ENCODE peak calls at places on chromosome 16, in eight cellular contexts. W is CD8-positive, alpha-beta T cell; O is A673; S is AG04450; P is brain microvascular endothelial cell; K is fibroblast of the aortic adventitia; G is IMR-90; L is fibroblast of lung. C is an unnamed sample.

GRCh38 chr16:78180349-78180748 is 80.9 kb downstream of the WWOX start:
- DNase-seq in P (no peak), W (no peak), K (no peak), G (no peak), S (no peak), L (no peak), O (no peak), C (no peak)

GRCh38 chr16:5551909-5552308 is 454.3 kb upstream of the EEF2KMT start:
- DNase-seq in O (peak), P (no peak), L (no peak), G (no peak), W (no peak), S (no peak), K (no peak), C (no peak)

GRCh38 chr16:54489225-54489781 is 202.7 kb upstream of the IRX3 start:
- DNase-seq in O (no peak), S (no peak), L (no peak), W (no peak), P (no peak), G (no peak), K (no peak), C (no peak)

GRCh38 chr16:23124315-23124714 is 24.9 kb downstream of the USP31 start:
- DNase-seq in W (no peak), O (peak), K (peak), S (no peak), P (peak), G (peak), L (peak), C (no peak)

GRCh38 chr16:10314811-10315210 is 71.0 kb upstream of the ATF7IP2 start:
- DNase-seq in W (no peak), S (no peak), O (peak), P (peak), L (no peak), G (no peak), K (peak), C (no peak)

GRCh38 chr16:66898207-66898606 is 17.9 kb downstream of the PDP2 start:
- DNase-seq in O (no peak), K (peak), W (no peak), L (peak), G (peak), P (peak), S (no peak), C (no peak)

GRCh38 chr16:86726340-86726739 is 148.0 kb downstream of the FOXL1 start:
- DNase-seq in G (no peak), P (no peak), L (no peak), O (no peak), S (no peak), W (no peak), K (no peak), C (no peak)

GRCh38 chr16:58494981-58495860 is 4.7 kb upstream of the NDRG4 start:
- DNase-seq in W (no peak), P (peak), G (peak), L (peak), O (peak), S (peak), K (peak), C (peak)

GRCh38 chr16:47729701-47730100 is 268.6 kb downstream of the PHKB start:
- DNase-seq in P (no peak), S (no peak), G (no peak), O (no peak), L (no peak), W (no peak), K (no peak), C (no peak)

GRCh38 chr16:11232852-11233726 is 22.9 kb downstream of the SOCS1 start:
- DNase-seq in K (no peak), W (peak), S (no peak), L (no peak), P (no peak), O (no peak), G (no peak), C (no peak)

GRCh38 chr16:53620476-53620875 is 83.2 kb downstream of the RPGRIP1L start:
- DNase-seq in K (no peak), P (no peak), S (no peak), L (no peak), W (no peak), G (no peak), O (no peak), C (no peak)

GRCh38 chr16:13920510-13920818 is 510 bp downstream of the ERCC4 start:
- DNase-seq in W (no peak), P (no peak), G (no peak), K (no peak), S (no peak), L (no peak), O (no peak), C (no peak)

GRCh38 chr16:88452485-88453216 is 429 bp upstream of the ZFPM1 start:
- DNase-seq in P (peak), O (peak), S (peak), L (peak), W (peak), K (peak), G (peak), C (peak)

GRCh38 chr16:61957075-61957474 is 79.2 kb downstream of the CDH8 start:
- DNase-seq in L (no peak), G (no peak), O (no peak), W (no peak), K (no peak), S (no peak), P (no peak), C (no peak)

GRCh38 chr16:75385507-75386152 is 47.7 kb downstream of the CFDP1 start:
- DNase-seq in K (peak), O (peak), L (peak), S (peak), P (peak), W (no peak), G (peak), C (no peak)

GRCh38 chr16:17921357-17921978 is 415.1 kb downstream of the NPIPA8 start:
- DNase-seq in P (no peak), L (no peak), S (no peak), K (peak), G (no peak), W (peak), O (peak), C (peak)

GRCh38 chr16:57113042-57113453 is 20.7 kb downstream of the CPNE2 start:
- DNase-seq in P (peak), K (peak), G (peak), O (no peak), S (no peak), L (peak), W (no peak), C (no peak)

DNA sequence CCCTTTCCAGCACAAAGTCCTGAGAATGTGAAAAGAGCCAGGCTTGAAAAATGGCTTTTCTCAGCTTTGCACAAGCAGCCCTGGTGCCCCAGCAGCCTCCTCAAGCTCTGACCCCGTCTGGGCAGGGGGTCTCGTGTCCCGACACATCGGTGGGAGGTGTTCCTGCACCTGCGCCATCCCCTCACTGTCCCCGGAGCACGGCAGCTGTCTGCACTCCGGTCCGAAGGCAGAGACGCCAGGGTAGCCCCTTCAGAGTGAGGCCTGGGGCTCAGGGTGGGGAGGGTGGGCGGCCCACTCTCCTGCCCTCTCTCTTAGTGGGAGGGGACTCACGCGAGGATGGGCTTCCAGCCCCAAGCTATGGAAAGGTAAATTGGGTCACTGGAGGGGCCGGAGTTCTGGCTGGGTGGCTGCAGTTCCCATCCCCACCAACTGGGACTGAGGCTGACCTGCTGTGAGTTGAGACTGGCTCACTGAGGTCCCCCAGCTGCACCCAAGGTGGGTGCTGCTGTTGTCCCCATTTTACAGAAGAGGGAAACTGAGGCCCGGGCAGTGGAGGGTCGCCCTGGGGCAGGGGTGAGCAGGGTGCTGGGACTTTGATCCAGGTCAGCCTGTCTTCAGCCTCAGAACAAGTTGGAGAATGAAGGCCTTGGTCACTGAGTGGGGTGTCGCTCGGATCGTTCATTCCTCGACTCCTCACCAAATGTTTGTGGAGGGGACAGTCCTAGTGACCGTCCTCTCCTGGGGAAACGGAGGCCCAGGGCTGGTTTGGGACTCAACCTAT is 2.3 kb upstream of the BAIAP3 start:
- DNase-seq in G (no peak), L (no peak), S (no peak), K (no peak), P (no peak), O (no peak), W (no peak), C (no peak)
- TF ChIP-seq CTCF in G (no peak), L (no peak), S (no peak), K (no peak), P (peak), O (no peak), W (no peak), C (no peak)

GRCh38 chr16:85283305-85284050 is 171.2 kb upstream of the CIBAR2 start:
- DNase-seq in G (no peak), L (no peak), O (no peak), P (no peak), S (no peak), K (no peak), W (no peak), C (no peak)

GRCh38 chr16:85284138-85284897 is 172.0 kb upstream of the CIBAR2 start:
- DNase-seq in P (no peak), K (no peak), W (no peak), S (no peak), G (no peak), O (peak), L (no peak), C (peak)

GRCh38 chr16:85286066-85286712 is 173.9 kb upstream of the CIBAR2 start:
- DNase-seq in L (peak), S (peak), K (peak), G (peak), P (peak), O (no peak), W (no peak), C (no peak)

GRCh38 chr16:85286970-85287814 is 174.9 kb upstream of the CIBAR2 start:
- DNase-seq in P (peak), S (no peak), O (no peak), L (peak), W (no peak), G (peak), K (no peak), C (peak)

GRCh38 chr16:85285681-85286065 is 173.4 kb upstream of the CIBAR2 start:
- DNase-seq in L (peak), O (no peak), P (no peak), K (no peak), G (no peak), W (no peak), S (no peak), C (no peak)
- TF ChIP-seq CTCF in L (no peak), O (no peak), P (no peak), K (no peak), G (no peak), W (no peak), S (no peak), C (no peak)

GRCh38 chr16:65661451-65661850 is 539.6 kb upstream of the CDH11 start:
- DNase-seq in G (no peak), L (no peak), K (no peak), O (no peak), S (no peak), P (no peak), W (no peak), C (no peak)

GRCh38 chr16:65662236-65662635 is 540.4 kb upstream of the CDH11 start:
- DNase-seq in G (no peak), W (no peak), O (no peak), P (no peak), S (no peak), K (no peak), L (no peak), C (no peak)

GRCh38 chr16:65663774-65664173 is 541.9 kb upstream of the CDH11 start:
- DNase-seq in L (no peak), O (no peak), W (no peak), G (no peak), P (no peak), K (no peak), S (no peak), C (no peak)

GRCh38 chr16:65666132-65666869 is 544.4 kb upstream of the CDH11 start:
- DNase-seq in L (no peak), W (no peak), K (no peak), S (no peak), O (no peak), P (no peak), G (no peak), C (no peak)

DNA sequence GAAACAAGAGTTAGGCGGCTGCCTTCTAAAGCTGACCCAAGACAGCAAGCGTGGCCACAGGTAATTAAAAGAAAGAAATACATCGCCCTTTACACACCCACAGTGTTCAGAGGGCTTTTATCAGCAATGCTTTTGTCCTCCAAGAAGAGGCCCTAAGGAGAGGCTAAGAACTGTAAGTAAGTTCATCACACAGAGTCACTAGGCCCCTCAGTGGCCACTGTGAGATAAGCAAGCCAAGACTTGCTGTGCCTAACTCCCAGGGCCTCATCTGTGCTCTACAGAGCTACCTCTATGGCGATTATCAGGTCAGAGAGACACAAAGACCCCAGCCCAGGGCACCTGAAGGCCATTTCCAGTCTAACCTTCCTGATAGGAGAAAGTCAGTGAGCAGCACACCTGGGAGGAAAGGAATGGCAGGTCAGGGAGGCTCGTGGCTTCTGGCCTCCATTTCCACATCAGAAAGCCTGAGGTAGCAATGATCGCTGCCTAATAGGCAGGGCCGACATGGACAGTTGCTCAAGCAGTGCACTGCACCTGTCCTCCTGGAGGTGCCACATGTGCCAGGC is 545.2 kb upstream of the CDH11 start:
- DNase-seq in P (peak), W (no peak), K (peak), S (no peak), G (peak), L (peak), O (peak), C (no peak)
- TF ChIP-seq CTCF in P (peak), W (no peak), K (peak), S (peak), G (no peak), L (no peak), O (peak), C (peak)

DNA sequence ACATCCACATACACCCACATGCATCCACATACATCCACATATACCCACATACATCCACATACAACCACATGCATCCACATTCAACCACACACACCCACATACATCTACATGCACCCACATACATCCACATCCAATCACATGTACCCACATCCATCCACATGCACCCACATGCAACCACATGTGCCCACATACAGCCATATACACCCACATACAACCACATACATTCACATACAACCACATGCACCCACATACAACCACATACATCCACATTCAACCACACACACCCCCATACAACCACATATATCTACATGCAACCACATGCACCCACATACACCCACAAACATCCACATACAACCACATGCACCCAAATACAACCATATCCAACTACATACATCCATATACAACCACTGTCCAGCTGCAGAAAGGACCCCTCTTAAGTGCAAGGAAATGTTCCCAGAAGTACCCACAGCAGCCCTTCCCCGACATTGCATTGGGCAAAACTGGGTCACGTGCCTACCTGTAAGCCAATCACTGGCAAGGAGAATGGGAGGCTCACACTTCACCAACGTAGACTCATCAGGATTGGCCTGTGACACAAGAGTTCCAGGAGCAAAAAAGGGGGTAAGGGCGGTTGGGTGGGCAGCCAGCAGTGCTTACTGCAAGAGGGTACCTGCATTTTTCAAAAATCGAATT is 18.1 kb downstream of the CALB2 start:
- DNase-seq in S (no peak), O (no peak), W (no peak), L (no peak), G (no peak), K (no peak), P (no peak), C (no peak)
- TF ChIP-seq CTCF in S (no peak), O (no peak), W (no peak), L (no peak), G (no peak), K (no peak), P (no peak), C (no peak)

DNA sequence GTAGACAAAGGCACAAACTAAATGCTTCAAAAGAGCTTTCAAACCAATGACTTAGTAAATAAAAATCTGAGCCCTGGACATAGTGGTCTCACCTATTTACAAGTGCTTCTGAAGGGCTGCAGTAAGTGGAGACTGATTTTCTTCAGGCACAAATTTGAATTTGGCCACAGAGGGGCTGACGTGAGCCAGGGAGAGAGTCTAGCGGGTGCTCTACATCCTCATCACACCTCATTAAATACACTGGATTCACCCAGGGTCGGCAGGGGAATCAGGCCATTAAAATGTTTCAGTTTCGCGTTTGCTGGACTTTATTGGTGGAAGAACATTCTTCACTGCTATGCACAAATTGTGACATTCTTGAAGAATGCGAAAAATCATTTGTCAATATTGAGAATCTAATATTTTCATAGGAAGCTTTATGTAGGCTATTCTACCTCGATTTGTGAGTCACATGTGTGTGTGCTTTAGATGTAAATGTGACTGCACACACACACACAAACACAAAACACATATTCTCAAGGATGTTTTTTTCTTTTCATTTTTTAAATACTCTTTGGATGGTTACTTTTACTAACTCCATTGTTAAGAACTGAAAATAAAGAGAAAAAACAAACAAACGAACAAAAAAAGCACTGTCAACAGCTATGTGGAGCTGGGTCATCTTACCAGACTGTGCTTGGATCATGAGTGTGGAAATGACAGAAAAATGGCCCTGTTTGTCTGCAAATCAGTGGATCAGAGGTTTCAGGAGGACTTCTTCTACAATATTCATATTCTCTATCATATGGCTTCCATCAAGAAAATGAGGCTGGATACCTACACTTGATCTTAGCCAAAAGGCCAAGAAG is 58.9 kb downstream of the CDH11 start:
- DNase-seq in G (peak), P (no peak), S (no peak), W (no peak), K (no peak), L (peak), O (no peak), C (no peak)
- TF ChIP-seq CTCF in G (peak), P (no peak), S (peak), W (no peak), K (no peak), L (peak), O (no peak), C (no peak)

DNA sequence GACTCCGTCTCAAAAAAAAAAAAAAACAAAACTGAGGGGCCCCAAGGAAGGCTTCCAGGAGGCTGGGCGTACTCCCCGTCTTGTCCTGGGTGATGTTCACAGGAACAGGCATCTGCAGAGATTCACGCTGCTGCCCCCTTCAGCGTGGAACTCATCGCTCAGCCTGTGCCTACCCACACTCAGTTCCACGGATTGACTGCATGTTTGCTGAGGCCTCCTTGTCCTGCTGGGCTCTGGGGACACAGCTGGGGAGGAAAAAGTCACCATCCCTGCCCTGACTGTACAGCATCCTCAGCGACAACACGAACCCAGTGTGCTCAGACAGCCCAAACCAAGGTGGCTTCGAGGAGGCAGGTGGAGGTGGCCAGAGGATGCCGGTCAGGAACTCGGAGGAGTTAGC is 12.9 kb upstream of the OSGIN1 start:
- DNase-seq in G (no peak), W (no peak), K (no peak), L (no peak), P (no peak), O (no peak), S (no peak), C (no peak)
- TF ChIP-seq CTCF in G (no peak), W (no peak), K (no peak), L (no peak), P (no peak), O (no peak), S (peak), C (no peak)

DNA sequence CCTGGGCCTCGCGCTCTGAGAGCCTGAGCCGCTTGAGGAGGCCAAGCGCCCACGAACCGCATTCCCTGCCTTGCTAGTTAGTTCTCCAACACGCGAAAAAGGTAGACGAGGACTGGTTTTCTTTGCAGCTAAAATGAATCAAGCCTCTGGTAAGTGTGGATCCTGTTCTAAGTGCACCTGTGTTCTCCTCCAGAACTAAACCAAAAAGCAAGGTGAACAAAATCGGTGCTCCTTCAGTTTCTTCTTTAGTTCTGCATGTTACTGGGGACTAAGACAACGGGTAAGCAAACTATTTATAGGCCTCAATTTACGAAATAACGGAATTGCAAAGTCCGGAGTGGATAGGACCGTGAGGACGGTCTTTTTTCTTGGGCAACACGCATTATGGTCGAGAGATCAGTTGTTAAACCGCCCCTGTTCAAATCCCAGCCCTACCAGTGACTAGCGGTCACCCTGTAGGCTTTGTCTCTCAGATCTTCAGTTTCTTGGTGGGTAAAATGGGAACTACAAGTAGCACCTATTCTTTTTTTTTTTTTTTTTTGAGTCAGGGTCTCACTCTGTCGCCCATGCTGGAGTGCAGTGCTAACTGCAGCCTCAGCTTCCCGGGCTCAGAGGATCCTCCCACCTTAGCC is 993 bp upstream of the ANKRD11 start:
- DNase-seq in S (no peak), G (no peak), K (peak), O (no peak), L (peak), P (no peak), W (no peak), C (no peak)
- TF ChIP-seq CTCF in S (peak), G (no peak), K (peak), O (no peak), L (no peak), P (peak), W (peak), C (peak)